ENCODE peak calls at places on chromosomes 6 and 20, in nine cellular contexts. V, O, C, X, Y, Q, P, G and F are unnamed samples. For H3K4me1, the result is how much of the 10 kb centered on the place peaks cover.

GRCh38 chr20:36298795-36299339 is 7.3 kb upstream of the DLGAP4 start:
- DNase-seq in G (no peak), P (no peak), Y (no peak), X (no peak), V (no peak), C (no peak), Q (no peak), O (peak), F (no peak)

GRCh38 chr20:33584976-33585375 is 77.2 kb upstream of the C20orf144 start:
- DNase-seq in Y (no peak), C (no peak), V (no peak), Q (no peak), X (no peak), O (no peak), G (no peak), P (no peak), F (no peak)

GRCh38 chr6:167400482-167401138 is 75.7 kb downstream of the TTLL2 start:
- DNase-seq in G (no peak), P (no peak), V (no peak), Y (no peak), O (no peak), Q (no peak), X (no peak), C (no peak), F (no peak)

GRCh38 chr6:83633149-83633548 is 75.8 kb downstream of the SNAP91 start:
- DNase-seq in Q (no peak), Y (no peak), O (no peak), X (no peak), C (no peak), V (no peak), G (no peak), P (no peak), F (no peak)

GRCh38 chr20:10185741-10186558 is 32.7 kb upstream of the SNAP25 start:
- DNase-seq in Q (no peak), X (no peak), C (no peak), G (no peak), V (no peak), P (no peak), Y (no peak), O (no peak), F (no peak)

GRCh38 chr20:29878281-29878741 is 1379.2 kb upstream of the DEFB115 start:
- DNase-seq in O (peak), Q (no peak), C (peak), G (peak), Y (peak), X (no peak), P (no peak), V (no peak), F (no peak)

GRCh38 chr6:166174031-166174430 is 6.4 kb upstream of the TBXT start:
- DNase-seq in Q (no peak), V (no peak), G (no peak), P (no peak), C (no peak), O (no peak), X (no peak), Y (no peak), F (no peak)

GRCh38 chr20:53870426-53871199 is 199.8 kb downstream of the BCAS1 start:
- DNase-seq in X (no peak), G (no peak), V (no peak), Y (no peak), C (no peak), O (no peak), Q (no peak), P (no peak), F (no peak)

GRCh38 chr6:118984342-118984741 is 49.4 kb upstream of the MCM9 start:
- DNase-seq in V (no peak), O (no peak), X (no peak), C (no peak), Y (no peak), Q (no peak), P (no peak), G (no peak), F (no peak)

GRCh38 chr20:32585011-32585518 is at the start of gene NOL4L:
- DNase-seq in Y (peak), G (peak), C (no peak), Q (peak), X (no peak), P (no peak), O (no peak), V (peak), F (no peak)

GRCh38 chr6:101290346-101290745 is 103.2 kb upstream of the GRIK2 start:
- DNase-seq in V (no peak), G (no peak), C (no peak), O (no peak), X (no peak), Q (no peak), P (no peak), Y (no peak), F (no peak)

GRCh38 chr6:78551361-78551760 is 316.0 kb upstream of the IRAK1BP1 start:
- DNase-seq in X (no peak), Y (no peak), C (no peak), V (no peak), O (no peak), Q (no peak), P (no peak), G (no peak), F (no peak)

GRCh38 chr6:10030942-10031537 is 383.8 kb downstream of the TFAP2A start:
- DNase-seq in Q (no peak), P (no peak), G (no peak), O (no peak), Y (no peak), C (no peak), X (peak), V (peak), F (no peak)

GRCh38 chr6:56046576-56046975 is 171.2 kb upstream of the BMP5 start:
- DNase-seq in C (peak), G (no peak), O (no peak), Y (peak), Q (no peak), V (peak), P (peak), X (no peak), F (no peak)

GRCh38 chr6:102520981-102521380 is 1127.5 kb downstream of the GRIK2 start:
- DNase-seq in X (no peak), Y (no peak), G (no peak), V (no peak), C (no peak), O (no peak), P (no peak), Q (no peak), F (no peak)

GRCh38 chr20:33250666-33251065 is 14.9 kb downstream of the BPIFA1 start:
- DNase-seq in O (no peak), Q (no peak), Y (no peak), P (peak), C (no peak), V (no peak), X (no peak), G (no peak), F (no peak)

GRCh38 chr6:138397128-138397814 is 6.8 kb upstream of the HEBP2 start:
- DNase-seq in P (no peak), O (no peak), X (no peak), C (no peak), G (no peak), Y (no peak), Q (no peak), V (peak), F (no peak)

GRCh38 chr6:119442776-119443184 is 93.2 kb upstream of the MAN1A1 start:
- DNase-seq in X (no peak), P (no peak), Q (no peak), G (no peak), C (peak), Y (no peak), O (no peak), V (peak), F (no peak)

GRCh38 chr20:13228771-13229170 is 7.7 kb downstream of the ISM1 start:
- DNase-seq in C (no peak), V (no peak), Y (no peak), Q (no peak), G (no peak), X (no peak), O (no peak), P (no peak), F (no peak)

GRCh38 chr6:139423970-139424667 is 49.7 kb upstream of the CITED2 start:
- DNase-seq in P (no peak), X (no peak), Y (no peak), C (no peak), V (no peak), G (no peak), O (no peak), Q (no peak), F (no peak)

GRCh38 chr6:156395276-156395675 is 381.9 kb upstream of the ARID1B start:
- DNase-seq in O (no peak), Q (no peak), G (no peak), Y (no peak), V (no peak), C (peak), X (no peak), P (no peak), F (no peak)

GRCh38 chr6:142850653-142851434 is 94.1 kb downstream of the HIVEP2 start:
- DNase-seq in G (no peak), Y (no peak), O (no peak), Q (no peak), V (peak), C (no peak), P (no peak), X (no peak), F (peak)

GRCh38 chr6:72413884-72414283 is 208.0 kb upstream of the KCNQ5 start:
- DNase-seq in Q (no peak), Y (no peak), X (no peak), V (no peak), G (no peak), O (no peak), P (no peak), C (peak), F (no peak)

GRCh38 chr20:58483051-58483450 is 32.1 kb downstream of the APCDD1L start:
- DNase-seq in G (no peak), O (no peak), Q (no peak), P (no peak), C (no peak), Y (no peak), V (no peak), X (no peak), F (no peak)

GRCh38 chr20:31573555-31574295 is 31.4 kb upstream of the ID1 start:
- DNase-seq in O (no peak), P (no peak), Y (no peak), G (no peak), Q (no peak), C (peak), X (no peak), V (peak), F (no peak)

GRCh38 chr6:52820198-52820597 is 16.6 kb upstream of the GSTA1 start:
- DNase-seq in P (no peak), O (no peak), Y (no peak), V (no peak), X (no peak), Q (no peak), C (no peak), G (no peak), F (no peak)

GRCh38 chr6:26213334-26214075 is 126.3 kb downstream of the HFE start:
- DNase-seq in Y (no peak), O (no peak), V (no peak), X (no peak), P (no peak), C (no peak), Q (no peak), G (no peak), F (no peak)

GRCh38 chr6:26214826-26215199 is 127.6 kb downstream of the HFE start:
- DNase-seq in C (no peak), G (no peak), Y (no peak), P (no peak), X (no peak), O (no peak), Q (no peak), V (no peak), F (no peak)

GRCh38 chr6:26216015-26216885 is 129.0 kb downstream of the HFE start:
- DNase-seq in G (peak), P (peak), V (peak), Q (peak), C (peak), Y (peak), X (no peak), O (peak), F (peak)

GRCh38 chr6:26216886-26217713 is 129.9 kb downstream of the HFE start:
- DNase-seq in G (peak), C (peak), X (no peak), Q (peak), O (peak), P (peak), V (peak), Y (peak), F (peak)

GRCh38 chr6:26215200-26216014 is 128.2 kb downstream of the HFE start:
- DNase-seq in C (no peak), Q (no peak), X (no peak), V (peak), P (no peak), O (no peak), G (no peak), Y (no peak), F (no peak)
- H3K4me1 ChIP-seq in C (under half), Q (under half), X (under half), V (under half), P (under half), O (under half), G (under half), Y (under half), F (under half)

GRCh38 chr20:50820515-50821256 is 25.8 kb downstream of the BCAS4 start:
- DNase-seq in G (no peak), V (no peak), P (no peak), Y (no peak), C (no peak), X (no peak), O (no peak), Q (no peak), F (no peak)

GRCh38 chr20:50821257-50821921 is 26.5 kb downstream of the BCAS4 start:
- DNase-seq in V (no peak), O (no peak), X (no peak), P (no peak), C (no peak), Q (no peak), Y (no peak), G (no peak), F (no peak)

GRCh38 chr20:50821994-50822393 is 27.1 kb downstream of the BCAS4 start:
- DNase-seq in P (no peak), Q (no peak), G (no peak), Y (no peak), O (no peak), V (no peak), X (no peak), C (no peak), F (no peak)

GRCh38 chr20:50817776-50818172 is 22.9 kb downstream of the BCAS4 start:
- DNase-seq in O (no peak), Y (no peak), Q (no peak), X (no peak), C (no peak), P (no peak), V (no peak), G (no peak), F (no peak)

GRCh38 chr20:50819344-50819743 is 24.5 kb downstream of the BCAS4 start:
- DNase-seq in G (no peak), C (no peak), Q (no peak), Y (no peak), V (no peak), X (no peak), O (no peak), P (no peak), F (no peak)
- H3K4me1 ChIP-seq in G (under half), C (under half), Q (half or more), Y (under half), V (under half), X (under half), O (under half), P (under half), F (under half)

DNA sequence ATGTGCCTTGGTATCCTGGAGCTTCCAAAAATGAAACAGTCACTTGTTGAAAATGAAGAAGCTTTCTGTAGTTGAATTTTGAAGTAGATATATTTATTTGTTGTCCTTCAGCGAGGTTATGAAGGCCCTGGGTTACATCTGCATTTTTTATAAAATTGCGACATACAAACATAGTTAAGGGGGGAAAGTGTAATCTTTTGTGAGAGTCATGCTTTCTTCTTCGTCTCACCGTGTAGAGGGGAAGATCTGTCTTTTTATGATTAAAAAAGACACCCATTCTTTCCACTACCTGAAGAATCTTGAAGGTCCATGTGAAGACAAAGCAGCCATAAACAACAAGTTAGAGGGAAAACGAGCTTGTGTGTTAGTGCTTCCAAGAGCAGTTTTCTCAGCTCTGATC is 37.0 kb downstream of the RREB1 start:
- DNase-seq in X (no peak), V (no peak), P (no peak), C (no peak), Y (no peak), O (no peak), Q (no peak), G (no peak), F (no peak)
- H3K4me1 ChIP-seq in X (half or more), V (under half), P (under half), C (half or more), Y (under half), O (half or more), Q (under half), G (half or more), F (under half)

GRCh38 chr20:48736231-48736630 is 91.6 kb downstream of the PREX1 start:
- DNase-seq in O (no peak), V (no peak), P (no peak), Q (no peak), C (no peak), Y (no peak), X (no peak), G (no peak), F (no peak)

GRCh38 chr20:48736636-48737035 is 91.2 kb downstream of the PREX1 start:
- DNase-seq in C (no peak), G (no peak), Q (no peak), P (no peak), Y (no peak), O (no peak), V (no peak), X (no peak), F (no peak)

GRCh38 chr20:48738399-48739304 is 89.1 kb downstream of the PREX1 start:
- DNase-seq in Q (no peak), O (no peak), C (no peak), V (no peak), Y (no peak), X (no peak), G (peak), P (no peak), F (peak)

GRCh38 chr20:48738094-48738398 is 89.8 kb downstream of the PREX1 start:
- DNase-seq in Q (no peak), O (no peak), X (no peak), P (no peak), V (no peak), Y (no peak), G (no peak), C (no peak), F (no peak)

DNA sequence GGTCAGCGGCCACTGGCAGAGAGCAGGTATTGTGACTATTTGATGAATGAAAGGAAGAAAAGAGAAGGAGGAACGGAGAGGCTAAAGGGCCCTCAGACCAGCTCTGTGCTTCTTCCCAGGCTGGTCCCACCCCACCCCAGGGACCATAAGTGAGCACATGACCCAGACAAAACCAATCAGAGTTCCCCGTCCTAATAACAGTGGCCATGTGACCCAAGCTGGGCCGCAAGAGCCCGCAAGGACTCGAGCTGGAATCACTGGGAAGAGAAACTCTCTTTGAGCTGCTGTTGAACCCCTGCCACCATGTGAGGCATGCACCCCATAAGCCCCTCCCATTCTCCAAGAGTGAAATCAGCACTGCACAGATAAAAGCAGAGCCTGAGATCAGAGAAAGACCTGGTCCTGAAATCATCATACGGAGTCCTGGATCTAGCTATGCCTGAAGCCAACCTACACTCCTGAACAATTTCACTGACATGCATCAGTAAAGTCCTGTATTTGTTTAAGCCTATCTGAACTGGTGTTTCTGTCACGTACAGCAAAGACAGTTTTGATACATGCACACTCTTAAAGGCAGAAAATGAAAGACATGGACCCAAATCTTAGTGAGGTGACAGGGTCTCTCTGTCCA is 90.2 kb downstream of the PREX1 start:
- DNase-seq in O (no peak), V (no peak), X (no peak), C (no peak), G (no peak), P (no peak), Y (no peak), Q (no peak), F (no peak)
- H3K4me1 ChIP-seq in O (under half), V (under half), X (under half), C (under half), G (under half), P (under half), Y (under half), Q (half or more), F (under half)

GRCh38 chr6:111564482-111564945 is 41.2 kb downstream of the TRAF3IP2 start:
- DNase-seq in G (no peak), O (peak), X (no peak), V (peak), C (no peak), Y (peak), Q (no peak), P (peak), F (no peak)
- H3K4me1 ChIP-seq in G (under half), O (half or more), X (under half), V (under half), C (under half), Y (under half), Q (under half), P (under half), F (under half)

DNA sequence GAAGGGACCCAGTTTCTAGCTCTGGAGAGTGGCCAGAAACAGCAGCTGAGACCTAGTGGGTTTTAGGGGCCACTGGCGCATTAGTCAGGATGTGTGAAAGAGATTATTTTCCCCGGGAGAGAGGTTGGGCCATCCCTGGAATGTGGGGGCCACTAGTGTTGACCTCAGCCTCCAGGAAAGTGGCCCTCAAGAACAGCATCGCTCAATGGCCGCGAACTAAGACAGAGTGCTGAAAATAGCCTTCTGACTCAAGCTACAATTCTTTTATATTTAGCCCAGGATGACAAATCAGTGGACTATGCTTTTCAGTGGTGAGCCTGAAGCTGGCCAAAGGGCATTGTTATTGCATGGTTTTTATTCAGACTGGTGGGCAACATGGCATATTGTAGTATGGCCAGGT is 210.4 kb upstream of the RNF24 start:
- DNase-seq in G (no peak), V (peak), O (no peak), X (no peak), P (no peak), Y (no peak), Q (no peak), C (no peak), F (no peak)
- H3K4me1 ChIP-seq in G (under half), V (under half), O (under half), X (half or more), P (under half), Y (under half), Q (under half), C (under half), F (under half)

GRCh38 chr6:35496851-35497570 is at the start of gene TEAD3:
- DNase-seq in Y (peak), X (no peak), V (peak), Q (peak), C (peak), G (peak), O (peak), P (peak), F (peak)
- H3K4me1 ChIP-seq in Y (under half), X (under half), V (half or more), Q (under half), C (under half), G (under half), O (under half), P (under half), F (under half)